ENCODE peak calls at places on chromosomes 12 and 14, in four cellular contexts. Q is bronchial epithelial cell, K is hippocampal formation, O is astrocyte. A is an unnamed sample.

GRCh38 chr12:12803186-12803585 is 10.0 kb upstream of the DDX47 start:
- DNase-seq in Q (peak), O (peak), K (no peak), A (no peak)

GRCh38 chr12:57605308-57606015 is 838 bp downstream of the DTX3 start:
- DNase-seq in O (no peak), K (no peak), Q (no peak), A (no peak)

GRCh38 chr14:80395031-80395430 is 183.7 kb upstream of the DIO2 start:
- DNase-seq in O (no peak), Q (no peak), K (no peak), A (no peak)

GRCh38 chr12:50603817-50604639 is 99.2 kb downstream of the DIP2B start:
- DNase-seq in O (peak), K (no peak), Q (no peak), A (no peak)

GRCh38 chr12:51424662-51425539 is at the start of gene SLC4A8:
- DNase-seq in K (peak), Q (peak), O (peak), A (peak)

GRCh38 chr12:31118831-31119530 is 45.3 kb downstream of the DDX11 start:
- DNase-seq in Q (no peak), O (no peak), K (no peak), A (no peak)

GRCh38 chr12:132907216-132907615 is 19.8 kb upstream of the CHFR start:
- DNase-seq in Q (no peak), K (no peak), O (no peak), A (no peak)

GRCh38 chr14:75428230-75429104 is 645 bp downstream of the JDP2 start:
- DNase-seq in K (no peak), O (no peak), Q (no peak), A (peak)

GRCh38 chr12:5965950-5966383 is 20.9 kb upstream of the ANO2 start:
- DNase-seq in Q (peak), O (peak), K (peak), A (peak)

GRCh38 chr12:26043139-26044006 is 81.5 kb downstream of the BHLHE41 start:
- DNase-seq in Q (no peak), O (no peak), K (no peak), A (no peak)

GRCh38 chr14:70357557-70357956 is 1.9 kb downstream of the COX16 start:
- DNase-seq in Q (no peak), O (no peak), K (no peak), A (no peak)

GRCh38 chr14:50620341-50620740 is 47.8 kb downstream of the SAV1 start:
- DNase-seq in O (peak), Q (peak), K (no peak), A (no peak)

GRCh38 chr12:49899286-49899843 is 4.3 kb downstream of the FAIM2 start:
- DNase-seq in K (no peak), O (no peak), Q (no peak), A (no peak)

GRCh38 chr12:121128908-121129704 is 3.6 kb upstream of the P2RX7 start:
- DNase-seq in Q (peak), O (no peak), K (peak), A (peak)

GRCh38 chr12:123388218-123388947 is 4.5 kb downstream of the KMT5A start:
- DNase-seq in K (peak), Q (peak), O (peak), A (peak)

GRCh38 chr14:49033131-49033530 is 553.0 kb downstream of the RPS29 start:
- DNase-seq in O (no peak), K (no peak), Q (no peak), A (no peak)

GRCh38 chr14:94768521-94769412 is 1.1 kb downstream of the GSC start:
- DNase-seq in K (no peak), O (no peak), Q (no peak), A (no peak)

GRCh38 chr12:4285070-4285469 is 11.5 kb downstream of the CCND2 start:
- DNase-seq in O (no peak), K (no peak), Q (no peak), A (no peak)

GRCh38 chr12:115424003-115424402 is 740.0 kb upstream of the TBX3 start:
- DNase-seq in O (no peak), Q (no peak), K (no peak), A (no peak)